ENCODE peak calls at places on chromosomes 5 and 9, in six cellular contexts. T is mesendoderm; H is CD8-positive, alpha-beta memory T cell; Y is HCT116; W is uterus; G is stomach. B is an unnamed sample.

GRCh38 chr5:84301535-84301934 is 83.1 kb downstream of the EDIL3 start:
- DNase-seq in T (no peak), H (no peak), Y (no peak), W (no peak), G (no peak), B (no peak)

GRCh38 chr9:114899461-114899860 is 30.9 kb downstream of the TNFSF8 start:
- DNase-seq in T (no peak), H (no peak), Y (no peak), W (no peak), G (no peak), B (no peak)

GRCh38 chr9:31740705-31741104 is 643.7 kb upstream of the ACO1 start:
- DNase-seq in T (no peak), H (no peak), Y (no peak), W (no peak), G (no peak), B (no peak)

GRCh38 chr9:125142560-125143376 is 560 bp downstream of the SCAI start:
- DNase-seq in T (peak), H (no peak), Y (no peak), W (peak), G (no peak), B (no peak)

GRCh38 chr9:31996331-31996730 is 388.1 kb upstream of the ACO1 start:
- DNase-seq in T (peak), H (no peak), Y (peak), W (no peak), G (no peak), B (no peak)

GRCh38 chr9:28774433-28775029 is 1201.2 kb upstream of the C9orf72 start:
- DNase-seq in T (peak), H (no peak), Y (peak), W (no peak), G (no peak), B (no peak)

GRCh38 chr5:127919818-127920217 is 163.7 kb upstream of the SLC12A2 start:
- DNase-seq in T (no peak), H (no peak), Y (no peak), W (no peak), G (no peak), B (no peak)

GRCh38 chr9:126146254-126147145 is 180.1 kb upstream of the MVB12B start:
- DNase-seq in T (peak), H (no peak), Y (no peak), W (no peak), G (peak), B (peak)

GRCh38 chr5:133843911-133844310 is 124.5 kb downstream of the C5orf15 start:
- DNase-seq in T (no peak), H (no peak), Y (no peak), W (no peak), G (no peak), B (no peak)

GRCh38 chr9:72589684-72590555 is 68.5 kb downstream of the TMC1 start:
- DNase-seq in T (no peak), H (no peak), Y (no peak), W (no peak), G (no peak), B (no peak)

GRCh38 chr5:80026841-80027240 is 8.3 kb upstream of the THBS4 start:
- DNase-seq in T (no peak), H (no peak), Y (no peak), W (no peak), G (no peak), B (no peak)

GRCh38 chr5:158573829-158574228 is 525.9 kb downstream of the EBF1 start:
- DNase-seq in T (no peak), H (no peak), Y (no peak), W (no peak), G (no peak), B (no peak)

GRCh38 chr9:35822926-35823325 is 5.6 kb downstream of the FAM221B start:
- DNase-seq in T (no peak), H (no peak), Y (no peak), W (no peak), G (no peak), B (no peak)

GRCh38 chr9:73596321-73596720 is 444.7 kb downstream of the ANXA1 start:
- DNase-seq in T (peak), H (no peak), Y (no peak), W (no peak), G (no peak), B (no peak)

GRCh38 chr5:18024542-18024941 is 390.3 kb downstream of the TAF11L14 start:
- DNase-seq in T (peak), H (no peak), Y (no peak), W (no peak), G (no peak), B (no peak)

GRCh38 chr5:175853573-175854230 is 17.7 kb upstream of the CPLX2 start:
- DNase-seq in T (no peak), H (no peak), Y (no peak), W (no peak), G (no peak), B (no peak)
- H3K27ac ChIP-seq in T (no peak), H (no peak), Y (no peak), W (no peak), G (no peak), B (no peak)

DNA sequence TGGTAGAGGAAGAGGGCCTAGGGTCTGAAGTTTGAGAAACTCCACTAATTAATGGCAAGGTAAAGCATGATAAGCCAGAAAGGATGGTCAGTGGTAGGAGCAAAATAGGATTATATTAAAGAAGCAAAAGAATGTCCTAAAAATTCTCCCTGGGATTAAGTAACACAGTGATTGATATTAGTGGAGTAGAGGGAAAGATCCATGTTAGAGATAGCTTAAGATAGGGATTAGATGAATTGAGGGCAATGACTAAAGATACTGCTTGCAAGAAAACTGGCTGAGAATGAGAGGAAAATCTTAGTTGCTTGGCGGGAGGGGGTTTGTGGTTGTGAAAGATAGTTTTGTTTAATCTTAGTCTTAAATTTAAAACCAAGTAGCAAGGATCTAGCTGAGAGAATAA is 255.6 kb downstream of the EPB41L4A start:
- DNase-seq in T (no peak), H (no peak), Y (no peak), W (no peak), G (no peak), B (no peak)
- H3K4me3 ChIP-seq in T (no peak), H (no peak), Y (no peak), W (no peak), G (no peak), B (no peak)

DNA sequence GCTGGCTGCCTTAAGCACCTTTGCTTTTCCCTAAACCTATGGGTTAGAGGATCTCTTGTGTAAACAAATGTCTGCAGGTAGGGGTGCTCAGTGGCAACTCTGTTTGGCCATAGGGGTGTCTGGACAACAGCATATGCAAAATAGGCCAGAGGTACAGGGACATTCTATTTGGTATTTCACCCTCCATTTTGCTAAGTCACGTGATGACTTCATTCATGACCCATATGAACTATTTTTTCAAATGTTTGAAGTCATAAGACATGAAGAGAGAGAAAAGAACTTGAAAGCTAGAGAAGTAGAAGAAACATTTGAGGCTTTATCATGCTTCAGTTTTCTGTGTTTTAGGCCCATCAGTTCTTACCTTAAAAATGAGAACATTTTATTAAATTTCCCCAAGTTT is 370.2 kb downstream of the GADD45G start:
- DNase-seq in T (no peak), H (no peak), Y (no peak), W (no peak), G (no peak), B (no peak)
- H3K27ac ChIP-seq in T (no peak), H (no peak), Y (no peak), W (no peak), G (no peak), B (no peak)

GRCh38 chr5:122312670-122312988 is 592 bp downstream of the SNCAIP start:
- DNase-seq in T (peak), H (no peak), Y (no peak), W (peak), G (no peak), B (peak)

GRCh38 chr5:122315511-122315910 is 3.5 kb downstream of the SNCAIP start:
- DNase-seq in T (no peak), H (no peak), Y (no peak), W (no peak), G (no peak), B (no peak)

GRCh38 chr5:122311888-122312669 is at the start of gene SNCAIP:
- DNase-seq in T (peak), H (no peak), Y (no peak), W (peak), G (peak), B (peak)

GRCh38 chr5:122313001-122313402 is 965 bp downstream of the SNCAIP start:
- DNase-seq in T (no peak), H (no peak), Y (no peak), W (peak), G (no peak), B (no peak)

GRCh38 chr5:122313941-122314340 is 1.9 kb downstream of the SNCAIP start:
- DNase-seq in T (no peak), H (no peak), Y (no peak), W (no peak), G (no peak), B (no peak)
- H3K4me3 ChIP-seq in T (no peak), H (no peak), Y (no peak), W (no peak), G (no peak), B (no peak)

GRCh38 chr5:75242067-75242466 is 5.4 kb upstream of the ANKRD31 start:
- DNase-seq in T (no peak), H (no peak), Y (no peak), W (no peak), G (no peak), B (no peak)
- H3K27ac ChIP-seq in T (no peak), H (no peak), Y (no peak), W (no peak), G (no peak), B (no peak)

GRCh38 chr5:135467051-135467625 is 15.0 kb upstream of the TIFAB start:
- DNase-seq in T (no peak), H (no peak), Y (no peak), W (no peak), G (no peak), B (no peak)

GRCh38 chr5:135468541-135468940 is 16.4 kb upstream of the TIFAB start:
- DNase-seq in T (no peak), H (no peak), Y (no peak), W (no peak), G (no peak), B (no peak)

GRCh38 chr5:135468086-135468485 is 15.9 kb upstream of the TIFAB start:
- DNase-seq in T (no peak), H (no peak), Y (no peak), W (no peak), G (no peak), B (no peak)

GRCh38 chr5:135465391-135466122 is 13.4 kb upstream of the TIFAB start:
- DNase-seq in T (no peak), H (no peak), Y (no peak), W (no peak), G (no peak), B (no peak)

GRCh38 chr5:135466178-135467050 is 14.3 kb upstream of the TIFAB start:
- DNase-seq in T (peak), H (peak), Y (peak), W (peak), G (peak), B (no peak)
- H3K4me3 ChIP-seq in T (no peak), H (peak), Y (no peak), W (no peak), G (peak), B (peak)

DNA sequence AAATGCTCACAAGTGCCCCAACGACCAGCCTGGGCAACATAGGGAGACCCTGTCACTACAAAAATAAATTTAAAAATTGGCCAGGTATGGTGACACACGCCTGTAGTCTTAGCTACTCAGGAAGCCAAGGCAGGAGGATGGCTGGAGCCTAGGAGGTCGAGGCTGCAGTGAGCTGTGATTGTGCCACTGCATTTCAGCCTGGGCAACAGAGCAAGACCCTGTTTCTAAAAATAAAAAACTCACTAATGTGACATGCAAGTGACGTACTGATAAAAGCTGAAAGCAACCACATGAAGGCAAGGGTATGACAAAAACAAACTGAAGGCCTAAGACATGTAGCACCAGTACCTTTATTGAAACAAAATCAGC is 81.1 kb downstream of the TLE1 start:
- DNase-seq in T (no peak), H (no peak), Y (no peak), W (no peak), G (no peak), B (no peak)
- H3K27ac ChIP-seq in T (no peak), H (no peak), Y (no peak), W (no peak), G (no peak), B (no peak)

GRCh38 chr5:15521349-15521937 is 21.5 kb downstream of the FBXL7 start:
- DNase-seq in T (no peak), H (no peak), Y (no peak), W (no peak), G (no peak), B (no peak)
- H3K4me3 ChIP-seq in T (no peak), H (no peak), Y (no peak), W (no peak), G (no peak), B (no peak)

B was measured in coronary artery.